ENCODE peak calls at places on chromosomes 7 and 10, in five cellular contexts. F is AG04450, Z is fibroblast of pulmonary artery, U is A673, D is mucosa of descending colon. Q is an unnamed sample.

GRCh38 chr7:125409921-125410320 is 480.3 kb upstream of the POT1 start:
- DNase-seq in F (no peak), Z (no peak), U (no peak), D (no peak), Q (no peak)

GRCh38 chr10:111234234-111234633 is 157.4 kb downstream of the ADRA2A start:
- DNase-seq in F (no peak), Z (no peak), U (no peak), D (no peak), Q (no peak)

GRCh38 chr10:20302033-20302432 is 485.8 kb downstream of the PLXDC2 start:
- DNase-seq in F (no peak), Z (no peak), U (no peak), D (no peak), Q (no peak)

GRCh38 chr7:143975617-143976016 is 21.0 kb downstream of the OR2F1 start:
- DNase-seq in F (no peak), Z (no peak), U (peak), D (no peak), Q (no peak)

GRCh38 chr7:11540271-11540761 is 291.7 kb downstream of the THSD7A start:
- DNase-seq in F (no peak), Z (peak), U (peak), D (no peak), Q (no peak)

GRCh38 chr10:101848894-101849351 is 5.3 kb upstream of the KCNIP2 start:
- DNase-seq in F (no peak), Z (peak), U (no peak), D (no peak), Q (no peak)

GRCh38 chr10:124249812-124250432 is 156.5 kb upstream of the CHST15 start:
- DNase-seq in F (no peak), Z (no peak), U (peak), D (no peak), Q (no peak)

GRCh38 chr7:66542528-66543373 is 85.9 kb upstream of the KCTD7 start:
- DNase-seq in F (no peak), Z (peak), U (no peak), D (peak), Q (peak)

GRCh38 chr7:47819054-47819920 is 129.0 kb downstream of the PKD1L1 start:
- DNase-seq in F (peak), Z (peak), U (peak), D (no peak), Q (peak)

GRCh38 chr10:75398630-75399460 is 2.7 kb downstream of the ZNF503 start:
- DNase-seq in F (no peak), Z (no peak), U (no peak), D (peak), Q (no peak)

GRCh38 chr10:31069411-31069810 is 37.7 kb upstream of the ZNF438 start:
- DNase-seq in F (no peak), Z (no peak), U (no peak), D (no peak), Q (no peak)

GRCh38 chr7:68729361-68729760 is 868.9 kb upstream of the AUTS2 start:
- DNase-seq in F (no peak), Z (no peak), U (no peak), D (no peak), Q (no peak)

GRCh38 chr10:50421026-50421719 is 169.9 kb upstream of the ASAH2 start:
- DNase-seq in F (no peak), Z (peak), U (peak), D (no peak), Q (no peak)

GRCh38 chr7:112422842-112423496 is 27.3 kb upstream of the IFRD1 start:
- DNase-seq in F (no peak), Z (peak), U (peak), D (peak), Q (peak)

GRCh38 chr7:117384693-117385092 is 42.6 kb downstream of the ASZ1 start:
- DNase-seq in F (no peak), Z (no peak), U (no peak), D (no peak), Q (no peak)

GRCh38 chr7:77575187-77575586 is 38.1 kb downstream of the PTPN12 start:
- DNase-seq in F (no peak), Z (no peak), U (no peak), D (no peak), Q (peak)

GRCh38 chr10:127552446-127552845 is 3.3 kb downstream of the NPS start:
- DNase-seq in F (no peak), Z (no peak), U (peak), D (no peak), Q (no peak)

GRCh38 chr10:28839600-28840007 is 162.3 kb downstream of the BAMBI start:
- DNase-seq in F (no peak), Z (peak), U (no peak), D (no peak), Q (peak)

GRCh38 chr7:75987805-75988630 is 6.4 kb downstream of the TMEM120A start:
- DNase-seq in F (no peak), Z (no peak), U (no peak), D (no peak), Q (no peak)

GRCh38 chr7:42671627-42672026 is 240.2 kb downstream of the C7orf25 start:
- DNase-seq in F (no peak), Z (peak), U (no peak), D (no peak), Q (no peak)

DNA sequence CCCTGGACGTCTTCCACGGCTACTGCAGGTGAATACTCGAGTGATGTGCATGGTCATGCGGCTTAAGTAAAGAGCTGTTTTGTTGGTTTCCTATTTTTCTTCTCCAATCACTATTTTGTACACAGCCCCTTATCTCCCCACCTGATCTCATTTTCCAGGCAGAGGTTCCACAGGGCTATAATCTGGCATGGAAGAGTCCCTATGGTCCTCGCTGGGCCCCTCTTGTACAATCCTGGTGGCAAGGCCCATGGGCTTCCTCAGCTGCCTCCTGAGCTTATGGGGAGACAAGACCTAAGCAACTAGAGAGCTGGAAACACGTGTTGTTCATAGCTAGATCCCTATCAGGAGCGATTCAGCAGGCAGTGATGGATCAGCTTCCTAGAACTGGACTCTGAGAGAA is 181.3 kb upstream of the ADO start:
- DNase-seq in F (no peak), Z (no peak), U (no peak), D (no peak), Q (no peak)
- H3K4me3 ChIP-seq in F (no peak), Z (no peak), U (no peak), D (no peak), Q (no peak)

DNA sequence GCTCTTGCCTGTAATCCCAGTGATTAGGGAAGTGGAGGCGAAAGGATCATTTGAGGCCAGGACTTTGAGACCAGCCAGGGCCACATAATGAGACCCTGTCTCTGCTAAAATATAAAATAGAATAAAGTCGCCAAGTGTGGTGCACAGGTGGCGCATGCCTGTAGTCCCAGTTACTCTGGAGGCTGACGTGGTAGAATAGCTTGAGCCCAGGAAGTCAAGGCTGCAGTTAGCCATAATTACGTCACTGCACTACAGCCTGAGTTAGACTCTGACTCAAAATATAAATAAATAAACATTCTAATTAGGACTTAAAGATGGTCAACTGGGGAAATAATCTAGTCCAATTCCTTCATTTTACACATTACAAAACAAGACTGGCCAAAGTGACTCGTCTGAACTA is 768 bp downstream of the CHCHD2 start:
- DNase-seq in F (peak), Z (peak), U (peak), D (no peak), Q (peak)
- H3K4me3 ChIP-seq in F (peak), Z (peak), U (peak), D (peak), Q (peak)

GRCh38 chr7:6531492-6532279 is 19.6 kb downstream of the GRID2IP start:
- DNase-seq in F (no peak), Z (no peak), U (no peak), D (no peak), Q (no peak)

GRCh38 chr7:6529643-6530042 is 21.6 kb downstream of the GRID2IP start:
- DNase-seq in F (no peak), Z (no peak), U (no peak), D (no peak), Q (no peak)

GRCh38 chr7:6530626-6531491 is 20.4 kb downstream of the GRID2IP start:
- DNase-seq in F (no peak), Z (no peak), U (peak), D (no peak), Q (no peak)

GRCh38 chr7:6528401-6529130 is 22.7 kb downstream of the GRID2IP start:
- DNase-seq in F (no peak), Z (no peak), U (no peak), D (no peak), Q (no peak)

GRCh38 chr7:6526997-6527378 is 24.3 kb downstream of the GRID2IP start:
- DNase-seq in F (no peak), Z (no peak), U (no peak), D (no peak), Q (no peak)
- H3K4me3 ChIP-seq in F (peak), Z (no peak), U (peak), D (no peak), Q (no peak)

DNA sequence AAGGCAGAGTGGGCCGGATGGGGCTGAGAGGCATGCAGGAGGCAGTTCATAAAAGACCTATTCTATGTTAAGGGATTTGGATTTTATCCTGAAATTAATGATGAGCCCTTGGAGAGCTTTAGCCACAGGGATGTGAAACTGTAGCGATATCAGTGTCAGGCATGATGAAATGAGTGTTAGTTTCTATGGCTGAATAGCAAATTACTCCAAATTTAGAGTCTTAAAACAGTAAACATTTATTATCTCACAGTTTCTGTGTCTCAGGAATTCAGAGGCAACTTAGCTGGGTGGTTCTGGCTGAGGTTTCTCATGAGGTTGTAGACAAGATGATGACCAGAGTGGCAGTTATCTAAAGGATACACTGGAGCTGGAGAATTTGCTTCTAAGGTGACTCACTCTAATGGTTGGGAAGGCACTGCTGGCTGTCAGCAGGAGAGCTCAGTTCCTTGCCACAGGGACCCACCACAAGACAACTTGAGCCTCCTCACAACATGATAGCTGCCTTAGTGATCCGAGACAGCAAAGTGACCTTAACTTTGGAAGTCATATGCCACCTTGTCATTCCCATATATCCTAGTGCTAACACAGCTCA is 36.7 kb upstream of the SFTPD start:
- DNase-seq in F (no peak), Z (no peak), U (no peak), D (no peak), Q (no peak)
- H3K4me3 ChIP-seq in F (no peak), Z (no peak), U (no peak), D (no peak), Q (no peak)

DNA sequence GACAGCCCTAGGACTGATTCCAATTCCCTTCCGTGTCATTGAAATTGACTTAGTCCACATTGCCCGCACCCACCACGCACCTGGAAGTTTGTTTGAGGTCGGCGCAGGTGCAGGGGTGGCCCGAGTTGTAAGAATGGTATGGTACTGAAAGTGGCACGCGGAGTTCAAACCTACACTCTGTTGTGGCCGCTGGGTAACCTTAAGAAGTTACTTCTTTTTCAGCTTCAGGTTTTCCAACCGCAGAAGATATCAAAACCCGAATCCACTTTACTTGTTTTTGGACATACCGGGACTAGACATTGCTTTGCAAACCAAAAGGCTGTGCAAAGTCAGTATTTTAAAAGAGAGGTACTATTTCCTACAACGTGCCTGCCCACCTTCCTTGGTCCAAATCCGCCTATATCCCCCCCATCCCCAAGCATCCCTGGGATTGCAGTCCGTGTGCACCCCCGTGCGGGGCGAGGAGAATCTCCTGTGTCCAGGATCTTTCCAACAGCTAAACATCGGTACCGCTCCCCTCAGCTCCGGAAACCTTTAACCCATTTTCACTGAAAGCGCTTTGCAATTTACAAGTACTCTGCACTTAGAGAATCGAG is 1.0 kb downstream of the IGFBP3 start:
- DNase-seq in F (no peak), Z (no peak), U (no peak), D (no peak), Q (no peak)
- H3K4me3 ChIP-seq in F (peak), Z (peak), U (no peak), D (no peak), Q (peak)

GRCh38 chr7:28481131-28481926 is 69.0 kb downstream of the CREB5 start:
- DNase-seq in F (peak), Z (peak), U (peak), D (no peak), Q (no peak)
- H3K4me3 ChIP-seq in F (no peak), Z (no peak), U (no peak), D (no peak), Q (no peak)

GRCh38 chr10:96584035-96584434 is 2.8 kb downstream of the TM9SF3 start:
- DNase-seq in F (no peak), Z (no peak), U (no peak), D (no peak), Q (no peak)
- H3K4me3 ChIP-seq in F (no peak), Z (no peak), U (no peak), D (no peak), Q (no peak)

DNA sequence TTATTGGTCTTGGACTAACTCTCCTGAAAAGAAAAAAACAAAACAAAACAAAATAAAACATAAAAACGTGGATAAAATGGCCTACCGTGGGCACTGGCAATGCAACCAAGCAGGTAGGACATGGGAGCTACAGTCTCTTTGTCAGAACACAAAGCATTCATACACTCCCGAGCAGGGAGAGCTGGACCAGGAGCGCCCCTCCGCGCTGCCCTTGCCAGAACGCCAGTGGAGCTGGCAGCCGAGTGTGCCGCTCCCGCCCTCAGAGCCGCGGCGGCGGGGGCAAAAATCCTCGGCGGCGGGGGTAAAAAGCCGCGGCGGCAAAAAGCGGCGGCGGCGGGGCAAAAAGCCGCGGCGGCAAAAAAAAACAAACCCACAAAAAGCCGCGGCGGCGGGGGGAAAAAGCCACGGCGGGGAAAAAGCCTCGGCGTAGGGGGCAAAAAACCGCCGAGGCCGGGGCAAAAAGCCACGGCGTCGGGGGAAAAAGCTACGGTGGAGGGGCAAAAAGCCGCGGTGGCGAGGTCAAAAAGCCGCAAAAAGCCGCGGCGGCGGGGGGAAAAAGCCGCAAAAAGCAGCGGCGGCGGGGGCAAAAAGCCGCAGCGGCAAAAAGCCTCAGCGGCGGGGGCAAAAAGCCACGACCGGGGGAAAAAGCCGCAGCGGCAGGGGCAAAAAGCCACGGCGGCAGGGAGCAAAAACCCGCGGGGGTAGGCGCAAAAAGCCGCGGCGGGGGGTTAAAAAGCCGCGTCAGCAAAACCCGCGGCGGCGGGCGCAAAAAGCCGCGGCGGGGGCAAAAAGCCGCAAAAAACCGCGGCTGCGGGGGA is 418.1 kb downstream of the ZNF716 start:
- DNase-seq in F (no peak), Z (peak), U (no peak), D (no peak), Q (no peak)
- H3K4me3 ChIP-seq in F (no peak), Z (peak), U (peak), D (no peak), Q (peak)

DNA sequence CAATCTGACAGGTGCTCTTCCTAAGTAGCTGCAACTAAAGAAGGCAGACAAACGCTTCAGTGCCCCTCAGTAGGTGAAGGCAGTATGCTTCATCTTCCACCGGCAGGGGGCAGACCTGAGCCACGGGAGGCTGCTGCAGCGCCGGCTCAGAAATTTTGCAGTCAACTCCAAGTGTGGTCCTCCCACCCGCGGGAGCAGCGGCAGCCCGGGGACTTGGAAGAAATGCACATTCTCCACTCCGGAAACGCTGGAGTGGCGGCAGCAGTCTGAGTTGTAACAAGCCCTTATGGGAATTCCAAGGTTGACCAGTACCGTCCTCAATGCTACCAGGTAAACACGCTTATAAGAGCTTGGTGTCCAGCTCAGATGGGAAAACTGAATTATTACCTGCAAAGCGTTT is 3.4 kb downstream of the IGFBP3 start:
- DNase-seq in F (no peak), Z (peak), U (peak), D (peak), Q (no peak)
- H3K4me3 ChIP-seq in F (peak), Z (no peak), U (no peak), D (no peak), Q (no peak)

DNA sequence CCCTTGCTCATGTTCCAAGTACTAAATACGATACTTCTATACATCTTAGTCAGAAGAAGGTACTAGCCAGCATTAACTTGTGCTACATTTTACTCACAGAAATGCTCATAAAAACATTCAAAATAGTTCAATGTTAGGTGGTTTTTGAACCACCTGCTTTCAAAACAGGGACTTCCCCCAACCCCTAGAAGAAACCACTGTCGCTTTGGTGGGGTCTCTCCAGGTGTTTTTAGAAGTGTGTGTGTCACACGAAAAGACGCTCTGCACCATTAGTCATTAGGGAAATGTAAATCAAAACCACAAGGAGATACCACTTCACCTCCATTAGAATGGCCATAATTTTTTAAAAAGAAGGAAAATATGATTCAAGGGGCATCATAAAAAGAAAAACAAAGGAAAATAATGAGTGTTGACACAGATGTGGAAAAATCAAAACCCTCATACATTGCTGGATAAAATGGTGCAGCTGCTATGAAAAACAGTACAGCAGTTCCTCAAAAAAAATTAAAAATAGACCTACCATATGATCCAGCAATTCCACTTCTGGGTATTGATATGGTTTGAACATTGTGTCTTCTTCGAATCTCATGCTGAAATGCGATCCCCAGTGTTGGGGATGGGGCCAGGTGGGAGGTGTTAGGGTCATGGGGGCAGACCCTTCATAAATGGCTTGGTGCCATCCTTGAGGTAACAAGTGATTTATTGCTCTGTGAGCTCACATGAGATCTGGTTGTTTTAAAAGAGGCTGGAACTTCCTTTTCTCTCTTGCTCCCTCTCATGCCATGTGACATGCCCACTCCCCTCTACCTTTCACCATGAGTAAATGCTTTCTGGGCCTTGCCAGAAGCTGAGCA is 74.2 kb downstream of the MALSU1 start:
- DNase-seq in F (no peak), Z (peak), U (no peak), D (no peak), Q (no peak)
- H3K4me3 ChIP-seq in F (no peak), Z (no peak), U (no peak), D (no peak), Q (no peak)

Q was measured in kidney epithelial cell.